ENCODE peak calls at places on chromosomes 11 and 22, in nine cellular contexts. G is stimulated activated CD8-positive, alpha-beta memory T cell treated with anti-CD3 and anti-CD28 coated beads, Interleukin-15, amount 100 ng/mL, for 24 hours; J is GM20000; C is activated CD4-positive, alpha-beta T cell treated with anti-CD3 and anti-CD28 coated beads for 36 hours; F is activated CD8-positive, alpha-beta memory T cell treated with anti-CD3 and anti-CD28 coated beads for 1 hour; E is cardiac muscle cell; Z is right lobe of liver; P is LHCN-M2; M is stimulated activated naive CD4-positive, alpha-beta T cell. A is an unnamed sample.

GRCh38 chr11:111777094-111778046 is 11.2 kb upstream of the PPP2R1B start:
- DNase-seq in P (peak; percentile 68), C (peak; percentile 18), J (peak; percentile 63), E (peak; percentile 71), Z (peak; percentile 79), G (no peak), F (no peak), M (peak; percentile 62), A (no peak)

GRCh38 chr11:61971177-61972111 is 4.0 kb upstream of the FTH1 start:
- DNase-seq in C (peak; percentile 79), M (peak; percentile 13), E (peak; percentile 90), G (no peak), F (no peak), Z (peak; percentile 98), P (peak; percentile 99), J (peak; percentile 67), A (peak; percentile 71)

GRCh38 chr11:75155570-75156422 is 4.9 kb downstream of the SLCO2B1 start:
- DNase-seq in P (no peak), G (no peak), Z (peak; percentile 82), F (no peak), M (no peak), E (no peak), J (no peak), C (no peak), A (no peak)

GRCh38 chr11:69799097-69799496 is 20.1 kb downstream of the FGF3 start:
- DNase-seq in G (no peak), F (no peak), J (no peak), E (no peak), Z (no peak), P (no peak), C (no peak), M (no peak), A (no peak)

GRCh38 chr11:115890500-115890899 is 386.3 kb upstream of the CADM1 start:
- DNase-seq in J (no peak), E (no peak), Z (no peak), M (no peak), G (no peak), P (no peak), C (no peak), F (no peak), A (no peak)

GRCh38 chr11:61919841-61920631 is 2.7 kb upstream of the RAB3IL1 start:
- DNase-seq in G (no peak), J (no peak), P (no peak), Z (no peak), M (no peak), E (no peak), F (no peak), C (no peak), A (no peak)

GRCh38 chr11:77407613-77408012 is 66.3 kb downstream of the PAK1 start:
- DNase-seq in F (no peak), P (peak; percentile 85), J (no peak), G (no peak), E (peak; percentile 11), Z (peak; percentile 67), M (no peak), C (no peak), A (no peak)

GRCh38 chr11:110972640-110973039 is 260.4 kb upstream of the ARHGAP20 start:
- DNase-seq in Z (no peak), P (peak; percentile 89), M (no peak), C (no peak), J (no peak), E (no peak), G (no peak), F (no peak), A (no peak)

GRCh38 chr11:113725883-113726405 is 19.8 kb upstream of the TMPRSS5 start:
- DNase-seq in Z (no peak), C (no peak), M (no peak), P (no peak), F (no peak), J (no peak), E (no peak), G (no peak), A (no peak)

GRCh38 chr22:38569181-38569971 is 607 bp downstream of the DMC1 start:
- DNase-seq in G (no peak), C (no peak), E (no peak), F (no peak), P (no peak), M (no peak), J (peak; percentile 11), Z (peak; percentile 48), A (no peak)

GRCh38 chr11:102323542-102324261 is 6.4 kb downstream of the BIRC3 start:
- DNase-seq in M (no peak), P (peak; percentile 82), G (no peak), F (no peak), C (no peak), Z (no peak), J (no peak), E (no peak), A (no peak)

GRCh38 chr11:77647906-77648305 is 10.3 kb upstream of the CLNS1A start:
- DNase-seq in C (no peak), P (no peak), M (no peak), F (no peak), Z (no peak), E (no peak), G (no peak), J (no peak), A (no peak)

GRCh38 chr11:95140397-95141030 is 50.9 kb downstream of the ENDOD1 start:
- DNase-seq in G (no peak), C (no peak), P (no peak), E (no peak), Z (no peak), M (no peak), J (no peak), F (no peak), A (no peak)

GRCh38 chr22:44597616-44598015 is 99.6 kb upstream of the RTL6 start:
- DNase-seq in C (no peak), F (no peak), Z (no peak), E (no peak), P (peak; percentile 97), M (no peak), G (no peak), J (no peak), A (no peak)

GRCh38 chr11:70059971-70060370 is 18.1 kb upstream of the ANO1 start:
- DNase-seq in F (no peak), E (no peak), M (no peak), C (no peak), G (no peak), P (no peak), Z (no peak), J (no peak), A (no peak)

GRCh38 chr11:44868021-44868420 is 82.7 kb downstream of the TP53I11 start:
- DNase-seq in P (no peak), E (no peak), F (no peak), Z (no peak), M (no peak), G (no peak), J (no peak), C (no peak), A (no peak)

GRCh38 chr22:50329236-50329635 is 2.4 kb upstream of the DENND6B start:
- DNase-seq in G (no peak), C (no peak), M (no peak), E (no peak), P (peak; percentile 74), Z (no peak), F (no peak), J (no peak), A (no peak)

GRCh38 chr11:113974741-113975470 is at the start of gene HTR3A:
- DNase-seq in G (no peak), P (peak; percentile 9), E (peak; percentile 95), M (no peak), C (no peak), Z (peak; percentile 51), J (no peak), F (no peak), A (peak; percentile 16)

GRCh38 chr11:71473793-71474080 is 20.7 kb downstream of the NADSYN1 start:
- DNase-seq in Z (no peak), G (no peak), F (no peak), E (no peak), P (no peak), M (no peak), C (no peak), J (no peak), A (no peak)

A was measured in neural crest cell.